ENCODE peak calls at places on chromosomes 13 and 19, in eight cellular contexts. W is transverse colon, Y is HepG2, K is uterus, L is stomach, X is IMR-90, T is A549, I is H54. Z is an unnamed sample.

GRCh38 chr13:50650936-50651638 is 192.4 kb downstream of the DLEU7 start:
- DNase-seq in W (no peak), Y (no peak), K (no peak), L (no peak), X (peak), T (no peak), I (no peak), Z (no peak)

GRCh38 chr13:79581870-79582315 is 100.9 kb downstream of the NDFIP2 start:
- DNase-seq in W (no peak), Y (no peak), K (no peak), L (no peak), X (peak), T (no peak), I (no peak), Z (peak)

GRCh38 chr13:27965343-27965739 is 3.8 kb downstream of the CDX2 start:
- DNase-seq in W (no peak), Y (no peak), K (no peak), L (no peak), X (no peak), T (no peak), I (no peak), Z (no peak)

GRCh38 chr13:98954313-98954712 is 23.6 kb downstream of the DOCK9 start:
- DNase-seq in W (no peak), Y (no peak), K (no peak), L (no peak), X (no peak), T (no peak), I (no peak), Z (no peak)

GRCh38 chr19:34475026-34475974 is 6.3 kb upstream of the WTIP start:
- DNase-seq in W (no peak), Y (no peak), K (no peak), L (no peak), X (peak), T (no peak), I (peak), Z (no peak)

GRCh38 chr19:46192990-46193650 is 36.4 kb upstream of the IGFL1 start:
- DNase-seq in W (no peak), Y (peak), K (no peak), L (no peak), X (peak), T (peak), I (peak), Z (peak)

GRCh38 chr19:40366697-40367561 is 18.4 kb downstream of the PLD3 start:
- DNase-seq in W (no peak), Y (no peak), K (no peak), L (no peak), X (peak), T (no peak), I (no peak), Z (no peak)

GRCh38 chr13:47548294-47548825 is 452.7 kb downstream of the SUCLA2 start:
- DNase-seq in W (no peak), Y (no peak), K (no peak), L (no peak), X (no peak), T (no peak), I (no peak), Z (no peak)

GRCh38 chr13:42102961-42103688 is 54.7 kb downstream of the DGKH start:
- DNase-seq in W (no peak), Y (no peak), K (no peak), L (no peak), X (peak), T (no peak), I (no peak), Z (no peak)

GRCh38 chr13:25633108-25633507 is 261.3 kb downstream of the ATP8A2 start:
- DNase-seq in W (no peak), Y (no peak), K (no peak), L (no peak), X (no peak), T (no peak), I (no peak), Z (no peak)

GRCh38 chr13:47890146-47890814 is 110.8 kb downstream of the SUCLA2 start:
- DNase-seq in W (no peak), Y (no peak), K (no peak), L (no peak), X (no peak), T (no peak), I (no peak), Z (no peak)

GRCh38 chr13:51266642-51267041 is 44.4 kb downstream of the FAM124A start:
- DNase-seq in W (no peak), Y (no peak), K (no peak), L (no peak), X (no peak), T (no peak), I (no peak), Z (no peak)

GRCh38 chr19:11091343-11092153 is 2.3 kb downstream of the LDLR start:
- DNase-seq in W (peak), Y (peak), K (peak), L (peak), X (peak), T (peak), I (peak), Z (peak)

GRCh38 chr13:21304256-21304655 is 127.8 kb downstream of the MRPL57 start:
- DNase-seq in W (no peak), Y (no peak), K (no peak), L (no peak), X (no peak), T (no peak), I (no peak), Z (no peak)

GRCh38 chr13:93307651-93308050 is 81.0 kb downstream of the GPC6 start:
- DNase-seq in W (no peak), Y (no peak), K (no peak), L (no peak), X (peak), T (no peak), I (no peak), Z (no peak)

GRCh38 chr19:46387713-46388130 is 25.6 kb downstream of the CCDC8 start:
- DNase-seq in W (no peak), Y (no peak), K (no peak), L (no peak), X (no peak), T (no peak), I (no peak), Z (no peak)

GRCh38 chr13:113776231-113777125 is 17.5 kb downstream of the TMEM255B start:
- DNase-seq in W (no peak), Y (no peak), K (no peak), L (peak), X (no peak), T (no peak), I (no peak), Z (no peak)

GRCh38 chr13:74661851-74662250 is 527.6 kb upstream of the KLF12 start:
- DNase-seq in W (no peak), Y (no peak), K (no peak), L (no peak), X (no peak), T (no peak), I (no peak), Z (no peak)

GRCh38 chr19:2015611-2015950 is at the start of gene BTBD2:
- DNase-seq in W (peak), Y (no peak), K (peak), L (peak), X (peak), T (no peak), I (no peak), Z (peak)

GRCh38 chr13:106112191-106112590 is 423.3 kb downstream of the EFNB2 start:
- DNase-seq in W (no peak), Y (no peak), K (no peak), L (no peak), X (no peak), T (no peak), I (no peak), Z (no peak)

GRCh38 chr19:10143700-10144099 is 24.0 kb upstream of the EIF3G start:
- DNase-seq in W (no peak), Y (no peak), K (no peak), L (no peak), X (no peak), T (no peak), I (no peak), Z (no peak)

GRCh38 chr13:41610426-41610825 is 153.1 kb downstream of the RGCC start:
- DNase-seq in W (no peak), Y (peak), K (peak), L (peak), X (peak), T (no peak), I (no peak), Z (peak)

GRCh38 chr19:39163621-39164020 is 33.1 kb upstream of the NCCRP1 start:
- DNase-seq in W (no peak), Y (no peak), K (no peak), L (no peak), X (no peak), T (no peak), I (no peak), Z (no peak)

GRCh38 chr19:1455336-1456120 is 5.6 kb downstream of the APC2 start:
- DNase-seq in W (peak), Y (peak), K (no peak), L (peak), X (peak), T (peak), I (peak), Z (no peak)

GRCh38 chr19:703651-704446 is 4.9 kb upstream of the PALM start:
- DNase-seq in W (peak), Y (peak), K (peak), L (peak), X (peak), T (peak), I (peak), Z (no peak)

GRCh38 chr19:58555369-58555885 is 522 bp upstream of the CHMP2A start:
- DNase-seq in W (no peak), Y (no peak), K (no peak), L (no peak), X (no peak), T (no peak), I (no peak), Z (no peak)

GRCh38 chr19:39150807-39151206 is 25.2 kb downstream of the PAK4 start:
- DNase-seq in W (no peak), Y (no peak), K (no peak), L (no peak), X (no peak), T (no peak), I (no peak), Z (no peak)

GRCh38 chr19:50820549-50821247 is 2.9 kb downstream of the KLK1 start:
- DNase-seq in W (peak), Y (no peak), K (no peak), L (no peak), X (no peak), T (no peak), I (peak), Z (no peak)

GRCh38 chr19:10006335-10006708 is 4.0 kb downstream of the COL5A3 start:
- DNase-seq in W (peak), Y (no peak), K (peak), L (no peak), X (peak), T (no peak), I (no peak), Z (no peak)

GRCh38 chr13:66994097-66994496 is 236.0 kb downstream of the PCDH9 start:
- DNase-seq in W (peak), Y (peak), K (no peak), L (peak), X (peak), T (peak), I (peak), Z (no peak)
- TF ChIP-seq POLR2A in W (no peak), Y (no peak), K (no peak), L (no peak), X (no peak), T (no peak), I (no peak), Z (no peak)

GRCh38 chr19:3536429-3537100 is 2.4 kb upstream of the TEKTIP1 start:
- DNase-seq in W (no peak), Y (no peak), K (no peak), L (no peak), X (no peak), T (no peak), I (no peak), Z (no peak)

GRCh38 chr19:3538965-3539742 is at the start of gene TEKTIP1:
- DNase-seq in W (no peak), Y (no peak), K (no peak), L (no peak), X (no peak), T (no peak), I (peak), Z (no peak)

GRCh38 chr19:3538258-3538929 is 580 bp upstream of the TEKTIP1 start:
- DNase-seq in W (no peak), Y (no peak), K (no peak), L (no peak), X (no peak), T (no peak), I (no peak), Z (no peak)

GRCh38 chr19:3537101-3537437 is 1.9 kb upstream of the TEKTIP1 start:
- DNase-seq in W (no peak), Y (no peak), K (no peak), L (no peak), X (no peak), T (no peak), I (no peak), Z (no peak)

DNA sequence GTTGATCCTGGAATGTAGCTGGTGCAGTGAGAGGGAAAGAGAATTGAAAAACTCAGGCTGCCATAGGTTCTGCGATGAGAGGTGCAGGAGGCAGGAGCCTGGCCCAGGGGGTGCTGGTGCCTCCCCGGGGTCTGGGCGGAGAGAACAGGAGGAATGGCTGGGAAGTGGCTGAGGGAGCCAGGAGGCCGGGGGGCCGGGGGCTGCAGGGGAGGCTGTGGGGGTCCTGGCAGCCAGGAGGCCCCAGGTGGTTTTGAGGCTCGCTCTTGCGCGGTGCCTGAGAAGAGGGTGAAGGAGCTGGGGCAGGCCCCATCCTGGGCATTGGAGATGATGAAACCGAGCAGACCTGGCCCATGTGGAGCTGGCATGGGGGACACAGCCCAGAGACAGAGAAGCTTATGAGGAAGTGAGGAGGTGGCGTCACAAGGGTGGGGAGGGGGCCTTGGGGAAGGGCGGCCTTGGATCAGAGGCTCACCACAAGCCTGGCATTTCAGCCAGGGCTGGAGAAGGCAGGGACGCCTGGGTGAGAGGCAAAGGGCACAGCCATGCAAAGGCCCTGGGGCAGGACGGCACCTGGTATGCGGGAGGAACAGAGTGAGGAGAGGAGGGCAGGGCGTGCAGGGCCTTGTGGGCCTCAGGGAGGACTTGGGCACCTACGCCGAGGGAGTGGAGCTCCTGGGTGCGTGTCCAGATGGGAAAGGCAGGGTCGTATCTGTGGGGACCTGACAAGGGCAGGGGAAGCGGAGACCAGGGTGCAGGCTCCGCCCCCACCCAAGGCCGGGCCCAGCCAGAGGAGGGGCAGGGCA is 1.3 kb upstream of the TEKTIP1 start:
- DNase-seq in W (no peak), Y (no peak), K (no peak), L (no peak), X (no peak), T (no peak), I (no peak), Z (no peak)
- TF ChIP-seq POLR2A in W (no peak), Y (peak), K (no peak), L (no peak), X (no peak), T (no peak), I (no peak), Z (no peak)

GRCh38 chr13:39037880-39038568 is at the start of the genes NHLRC3 and PROSER1:
- DNase-seq in W (peak), Y (peak), K (peak), L (peak), X (peak), T (peak), I (peak), Z (peak)
- TF ChIP-seq POLR2A in W (peak), Y (peak), K (peak), L (no peak), X (peak), T (peak), I (peak), Z (peak)

DNA sequence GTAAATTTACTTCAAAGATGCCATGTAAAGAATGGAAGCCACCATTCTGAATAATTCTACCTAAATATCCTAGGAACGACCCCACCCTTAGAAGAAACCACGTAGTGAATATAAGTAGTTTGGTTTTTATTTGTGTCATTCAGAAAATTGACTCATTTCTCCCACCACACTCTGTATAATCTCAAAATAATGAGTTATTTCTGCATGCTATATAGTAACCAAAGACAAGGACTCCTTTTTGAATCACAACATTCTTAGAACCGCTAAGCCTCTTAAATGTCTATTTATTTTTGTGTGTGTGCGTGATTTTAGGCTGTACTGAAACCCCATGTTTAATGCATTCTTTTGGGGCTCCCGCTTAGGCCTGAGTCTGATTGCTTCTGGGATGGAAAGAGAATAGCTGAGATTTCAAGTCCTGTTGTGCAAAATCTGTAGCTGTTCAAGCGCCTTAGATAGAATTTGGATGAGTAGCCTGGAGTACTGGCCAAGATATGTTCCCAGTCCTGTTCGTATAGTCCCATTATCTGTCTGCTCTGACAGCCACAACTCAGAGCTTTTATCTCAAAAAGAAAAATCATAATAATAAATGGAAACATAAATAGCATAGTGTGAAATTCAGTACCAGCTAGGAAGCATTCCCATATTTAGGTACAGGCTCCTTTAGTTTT is 532.4 kb upstream of the NBEA start:
- DNase-seq in W (no peak), Y (no peak), K (no peak), L (no peak), X (no peak), T (no peak), I (no peak), Z (no peak)
- TF ChIP-seq POLR2A in W (no peak), Y (no peak), K (no peak), L (no peak), X (no peak), T (no peak), I (no peak), Z (no peak)

Z was measured in prostate gland.